ENCODE peak calls at places on chromosomes 6 and 20, in nine cellular contexts. One of them, this sample, is unnamed.

GRCh38 chr6:107870379-107870778 is 46.3 kb upstream of the SCML4 start:
- DNase-seq in PC-9: no peak
- DNase-seq in left ventricle myocardium inferior: no peak
- DNase-seq in CD4-positive, alpha-beta T cell: no peak
- DNase-seq in coronary artery: no peak
- DNase-seq in heart left ventricle: no peak
- DNase-seq in mammary epithelial cell: peak; percentile 39
- DNase-seq in psoas muscle: no peak
- DNase-seq in fibroblast of lung: peak; percentile 27
- DNase-seq in this sample: no peak

GRCh38 chr6:30894381-30894780 is 10.1 kb downstream of the DDR1 start:
- DNase-seq in left ventricle myocardium inferior: no peak
- DNase-seq in fibroblast of lung: no peak
- DNase-seq in CD4-positive, alpha-beta T cell: no peak
- DNase-seq in psoas muscle: no peak
- DNase-seq in heart left ventricle: no peak
- DNase-seq in coronary artery: no peak
- DNase-seq in mammary epithelial cell: no peak
- DNase-seq in PC-9: no peak
- DNase-seq in this sample: no peak

GRCh38 chr20:20741067-20742045 is 28.9 kb upstream of the RALGAPA2 start:
- DNase-seq in left ventricle myocardium inferior: no peak
- DNase-seq in PC-9: no peak
- DNase-seq in mammary epithelial cell: no peak
- DNase-seq in heart left ventricle: no peak
- DNase-seq in psoas muscle: no peak
- DNase-seq in coronary artery: no peak
- DNase-seq in CD4-positive, alpha-beta T cell: no peak
- DNase-seq in fibroblast of lung: no peak
- DNase-seq in this sample: no peak

GRCh38 chr6:170147056-170147787 is 143.7 kb downstream of the DLL1 start:
- DNase-seq in mammary epithelial cell: no peak
- DNase-seq in CD4-positive, alpha-beta T cell: no peak
- DNase-seq in psoas muscle: peak; percentile 70
- DNase-seq in left ventricle myocardium inferior: no peak
- DNase-seq in coronary artery: no peak
- DNase-seq in PC-9: no peak
- DNase-seq in heart left ventricle: peak; percentile 39
- DNase-seq in fibroblast of lung: no peak
- DNase-seq in this sample: no peak

GRCh38 chr6:70520575-70520974 is 46.2 kb upstream of the SDHAF4 start:
- DNase-seq in heart left ventricle: no peak
- DNase-seq in mammary epithelial cell: no peak
- DNase-seq in coronary artery: no peak
- DNase-seq in psoas muscle: no peak
- DNase-seq in left ventricle myocardium inferior: no peak
- DNase-seq in PC-9: no peak
- DNase-seq in fibroblast of lung: peak; percentile 36
- DNase-seq in CD4-positive, alpha-beta T cell: no peak
- DNase-seq in this sample: peak; percentile 12

GRCh38 chr6:52049252-52050050 is 38.0 kb downstream of the PKHD1 start:
- DNase-seq in heart left ventricle: no peak
- DNase-seq in fibroblast of lung: peak; percentile 55
- DNase-seq in CD4-positive, alpha-beta T cell: no peak
- DNase-seq in coronary artery: no peak
- DNase-seq in mammary epithelial cell: peak; percentile 13
- DNase-seq in PC-9: no peak
- DNase-seq in left ventricle myocardium inferior: no peak
- DNase-seq in psoas muscle: no peak
- DNase-seq in this sample: no peak

GRCh38 chr20:41508335-41508734 is 109.8 kb downstream of the CHD6 start:
- DNase-seq in mammary epithelial cell: no peak
- DNase-seq in psoas muscle: no peak
- DNase-seq in coronary artery: no peak
- DNase-seq in PC-9: no peak
- DNase-seq in CD4-positive, alpha-beta T cell: no peak
- DNase-seq in left ventricle myocardium inferior: no peak
- DNase-seq in heart left ventricle: no peak
- DNase-seq in fibroblast of lung: no peak
- DNase-seq in this sample: no peak

GRCh38 chr20:45904583-45905504 is 7.1 kb downstream of the PLTP start:
- DNase-seq in mammary epithelial cell: no peak
- DNase-seq in heart left ventricle: peak; percentile 15
- DNase-seq in CD4-positive, alpha-beta T cell: no peak
- DNase-seq in left ventricle myocardium inferior: no peak
- DNase-seq in fibroblast of lung: no peak
- DNase-seq in PC-9: no peak
- DNase-seq in psoas muscle: peak; percentile 48
- DNase-seq in coronary artery: no peak
- DNase-seq in this sample: no peak

GRCh38 chr20:4999788-5000187 is 1.5 kb downstream of the SLC23A2 start:
- DNase-seq in CD4-positive, alpha-beta T cell: no peak
- DNase-seq in mammary epithelial cell: no peak
- DNase-seq in fibroblast of lung: no peak
- DNase-seq in psoas muscle: no peak
- DNase-seq in PC-9: no peak
- DNase-seq in left ventricle myocardium inferior: no peak
- DNase-seq in coronary artery: no peak
- DNase-seq in heart left ventricle: no peak
- DNase-seq in this sample: no peak

GRCh38 chr6:76701610-76702009 is 629.1 kb upstream of the IMPG1 start:
- DNase-seq in psoas muscle: no peak
- DNase-seq in coronary artery: no peak
- DNase-seq in PC-9: no peak
- DNase-seq in fibroblast of lung: no peak
- DNase-seq in heart left ventricle: no peak
- DNase-seq in left ventricle myocardium inferior: no peak
- DNase-seq in CD4-positive, alpha-beta T cell: no peak
- DNase-seq in mammary epithelial cell: no peak
- DNase-seq in this sample: no peak

GRCh38 chr20:11553603-11554002 is 364.1 kb upstream of the BTBD3 start:
- DNase-seq in psoas muscle: no peak
- DNase-seq in heart left ventricle: no peak
- DNase-seq in coronary artery: no peak
- DNase-seq in CD4-positive, alpha-beta T cell: no peak
- DNase-seq in mammary epithelial cell: peak; percentile 21
- DNase-seq in left ventricle myocardium inferior: no peak
- DNase-seq in PC-9: no peak
- DNase-seq in fibroblast of lung: peak; percentile 17
- DNase-seq in this sample: no peak

DNA sequence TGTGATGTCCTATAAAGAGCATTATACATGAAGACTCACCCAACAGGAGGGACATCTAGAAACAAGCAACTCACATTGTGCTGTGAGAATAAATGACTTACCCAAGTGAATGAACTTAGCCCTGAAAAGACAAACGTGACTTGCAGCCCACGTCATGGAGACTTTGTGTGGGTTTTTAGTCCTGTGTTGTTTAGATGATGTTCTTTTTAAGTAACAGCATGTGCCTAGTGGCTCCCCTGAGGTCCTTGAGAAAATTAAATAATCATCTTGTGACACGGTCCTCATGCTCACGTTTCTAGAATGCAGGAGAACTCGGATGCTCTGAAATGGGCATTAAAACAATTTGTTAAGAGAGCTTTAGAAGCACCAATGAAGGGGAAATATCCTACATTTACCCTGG is 165.1 kb downstream of the SASH1 start:
- DNase-seq in left ventricle myocardium inferior: no peak
- DNase-seq in heart left ventricle: no peak
- DNase-seq in psoas muscle: no peak
- DNase-seq in coronary artery: no peak
- DNase-seq in mammary epithelial cell: no peak
- DNase-seq in CD4-positive, alpha-beta T cell: no peak
- DNase-seq in fibroblast of lung: peak; percentile 79
- DNase-seq in PC-9: no peak
- DNase-seq in this sample: no peak
- H3K27ac ChIP-seq in left ventricle myocardium inferior: peak overlapping the region; percentile 88
- H3K27ac ChIP-seq in heart left ventricle: peak overlapping the region; percentile 81
- H3K27ac ChIP-seq in psoas muscle: peak overlapping the region; percentile 63
- H3K27ac ChIP-seq in coronary artery: peak overlapping the region; percentile 86
- H3K27ac ChIP-seq in mammary epithelial cell: no peak overlapping the region
- H3K27ac ChIP-seq in CD4-positive, alpha-beta T cell: no peak overlapping the region
- H3K27ac ChIP-seq in fibroblast of lung: peak overlapping the region; percentile 95
- H3K27ac ChIP-seq in PC-9: no peak overlapping the region
- H3K27ac ChIP-seq in this sample: no peak overlapping the region

DNA sequence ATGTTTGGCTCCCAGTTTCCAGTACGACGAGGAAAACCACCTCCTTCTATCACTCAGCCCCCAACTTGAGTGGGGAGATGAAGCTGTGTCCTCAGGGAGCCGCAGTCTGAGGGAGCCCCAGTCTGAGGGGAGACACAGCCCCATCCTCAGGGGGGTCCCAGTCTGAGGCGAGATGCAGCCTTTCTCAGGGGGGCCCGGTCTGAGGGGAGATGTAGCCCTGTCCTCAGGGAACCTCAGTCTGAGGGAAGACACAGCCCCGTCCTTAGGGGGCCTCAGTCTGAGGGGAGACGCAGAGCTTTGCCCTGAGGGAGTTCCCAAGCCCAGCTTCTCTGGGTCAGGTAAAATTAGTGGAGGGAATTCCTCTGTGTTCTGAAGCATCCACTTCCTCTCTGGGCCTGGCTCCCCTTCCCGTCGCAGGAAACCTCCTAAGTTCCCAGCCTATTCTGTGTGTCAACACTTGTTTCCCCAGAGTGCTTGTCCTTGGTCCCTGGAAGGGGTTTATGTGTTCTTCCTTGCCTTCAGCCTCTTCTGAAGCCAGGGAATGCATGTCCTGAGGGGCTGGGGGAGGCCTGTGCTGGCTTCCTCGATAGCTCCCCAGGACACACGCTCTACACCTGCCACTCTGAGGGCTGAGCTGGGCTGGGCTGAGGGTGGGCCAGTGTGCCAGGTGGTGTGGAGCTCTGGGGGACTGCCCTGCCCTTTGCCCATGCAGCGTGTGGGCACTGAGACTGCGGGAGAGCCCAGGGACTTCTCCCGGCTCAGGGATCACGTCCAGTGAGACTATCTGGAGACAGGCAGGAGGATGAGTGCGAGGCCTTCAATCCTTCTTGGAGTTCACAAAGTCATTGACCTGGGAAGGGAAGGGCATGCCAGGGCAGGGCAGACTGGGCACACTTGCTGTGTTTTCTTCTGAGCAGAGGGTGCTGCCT is 55.4 kb downstream of the VEGFA start:
- DNase-seq in CD4-positive, alpha-beta T cell: no peak
- DNase-seq in fibroblast of lung: no peak
- DNase-seq in coronary artery: no peak
- DNase-seq in left ventricle myocardium inferior: no peak
- DNase-seq in mammary epithelial cell: no peak
- DNase-seq in PC-9: no peak
- DNase-seq in psoas muscle: no peak
- DNase-seq in heart left ventricle: no peak
- DNase-seq in this sample: no peak
- H3K27ac ChIP-seq in CD4-positive, alpha-beta T cell: no peak overlapping the region
- H3K27ac ChIP-seq in fibroblast of lung: no peak overlapping the region
- H3K27ac ChIP-seq in coronary artery: no peak overlapping the region
- H3K27ac ChIP-seq in left ventricle myocardium inferior: no peak overlapping the region
- H3K27ac ChIP-seq in mammary epithelial cell: no peak overlapping the region
- H3K27ac ChIP-seq in PC-9: no peak overlapping the region
- H3K27ac ChIP-seq in psoas muscle: no peak overlapping the region
- H3K27ac ChIP-seq in heart left ventricle: no peak overlapping the region
- H3K27ac ChIP-seq in this sample: no peak overlapping the region

DNA sequence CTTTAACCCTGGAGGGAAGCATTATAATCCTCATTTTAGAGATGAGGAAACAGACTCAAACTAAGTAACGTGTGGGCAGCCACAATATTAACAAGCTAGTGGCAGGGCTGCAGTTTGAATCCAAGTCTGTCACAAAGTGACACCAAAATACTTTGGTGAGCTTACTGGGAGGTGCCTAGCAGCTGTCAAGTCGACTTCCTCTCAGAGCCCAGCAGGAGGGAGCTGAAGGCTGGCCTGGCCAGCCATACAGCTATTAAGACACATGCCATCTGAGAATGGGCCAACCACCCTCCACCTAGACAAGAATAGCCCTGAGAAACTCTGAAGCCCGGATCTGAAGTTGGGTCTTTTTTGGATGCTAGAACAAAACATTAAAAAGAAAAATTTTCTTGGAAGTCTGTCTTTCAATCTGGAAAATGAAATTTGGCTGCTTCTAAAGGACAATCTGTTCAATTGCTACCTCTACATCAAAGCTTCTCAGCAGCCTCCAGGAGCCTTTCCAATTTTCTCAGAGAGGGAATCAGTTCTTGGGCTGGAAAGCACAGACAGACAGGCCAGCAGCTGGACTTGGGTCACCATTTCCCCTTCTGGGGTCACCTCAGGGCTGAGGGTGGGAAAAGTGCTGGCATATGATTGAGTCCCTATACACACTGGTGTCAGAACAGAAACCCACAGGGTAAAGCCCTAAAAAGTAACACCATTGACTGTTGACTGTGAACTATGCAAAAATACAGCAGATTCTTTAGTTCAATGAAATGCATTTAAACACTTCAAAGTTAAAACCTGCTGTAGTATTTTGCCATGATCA is 43.0 kb downstream of the UQCC1 start:
- DNase-seq in coronary artery: no peak
- DNase-seq in left ventricle myocardium inferior: peak; percentile 38
- DNase-seq in fibroblast of lung: no peak
- DNase-seq in PC-9: no peak
- DNase-seq in mammary epithelial cell: no peak
- DNase-seq in CD4-positive, alpha-beta T cell: no peak
- DNase-seq in heart left ventricle: peak; percentile 71
- DNase-seq in psoas muscle: peak; percentile 79
- DNase-seq in this sample: no peak
- H3K27ac ChIP-seq in coronary artery: no peak overlapping the region
- H3K27ac ChIP-seq in left ventricle myocardium inferior: peak overlapping the region; percentile 67
- H3K27ac ChIP-seq in fibroblast of lung: no peak overlapping the region
- H3K27ac ChIP-seq in PC-9: no peak overlapping the region
- H3K27ac ChIP-seq in mammary epithelial cell: no peak overlapping the region
- H3K27ac ChIP-seq in CD4-positive, alpha-beta T cell: no peak overlapping the region
- H3K27ac ChIP-seq in heart left ventricle: peak overlapping the region; percentile 16
- H3K27ac ChIP-seq in psoas muscle: peak overlapping the region; percentile 90
- H3K27ac ChIP-seq in this sample: no peak overlapping the region

DNA sequence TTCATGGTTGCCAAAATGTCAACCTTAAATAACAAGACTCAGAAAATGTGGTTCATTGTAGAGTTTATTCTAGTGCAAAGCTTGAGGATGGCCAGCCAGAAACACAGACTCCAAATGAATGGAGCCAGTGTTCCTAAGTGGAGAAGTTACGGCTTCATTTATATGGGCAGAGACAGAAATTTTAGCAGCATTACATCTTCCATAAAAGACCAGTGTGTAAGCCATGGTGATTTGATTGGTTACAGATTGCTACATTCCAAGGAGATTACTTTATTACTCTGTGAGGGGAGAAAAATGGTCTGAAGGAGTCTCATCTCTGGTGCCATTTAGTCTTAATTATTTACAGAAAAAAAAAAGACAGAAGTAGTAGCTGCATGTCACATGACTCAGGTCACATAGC is 97.9 kb downstream of the OTOR start:
- DNase-seq in fibroblast of lung: no peak
- DNase-seq in psoas muscle: no peak
- DNase-seq in PC-9: no peak
- DNase-seq in coronary artery: no peak
- DNase-seq in mammary epithelial cell: no peak
- DNase-seq in CD4-positive, alpha-beta T cell: no peak
- DNase-seq in left ventricle myocardium inferior: no peak
- DNase-seq in heart left ventricle: no peak
- DNase-seq in this sample: no peak
- H3K27ac ChIP-seq in fibroblast of lung: no peak overlapping the region
- H3K27ac ChIP-seq in psoas muscle: no peak overlapping the region
- H3K27ac ChIP-seq in PC-9: no peak overlapping the region
- H3K27ac ChIP-seq in coronary artery: no peak overlapping the region
- H3K27ac ChIP-seq in mammary epithelial cell: no peak overlapping the region
- H3K27ac ChIP-seq in CD4-positive, alpha-beta T cell: no peak overlapping the region
- H3K27ac ChIP-seq in left ventricle myocardium inferior: no peak overlapping the region
- H3K27ac ChIP-seq in heart left ventricle: no peak overlapping the region
- H3K27ac ChIP-seq in this sample: no peak overlapping the region

This sample was measured in CD4-positive, alpha-beta memory T cell.